ENCODE peak calls at places on chromosome 7, in nine cellular contexts. F is brain microvascular endothelial cell; J is psoas muscle; W is neuronal stem cell; E is A549; Q is PC-3; V is caudate nucleus; G is CD4-positive, alpha-beta T cell; T is substantia nigra. N is an unnamed sample.

GRCh38 chr7:151018421-151019129 is 5.7 kb downstream of the ATG9B start:
- DNase-seq in J (no peak), E (no peak), T (no peak), G (peak; percentile 23), V (peak; percentile 10), W (no peak), F (no peak), Q (no peak), N (no peak)

GRCh38 chr7:105067691-105068090 is 53.7 kb downstream of the KMT2E start:
- DNase-seq in E (no peak), J (no peak), T (no peak), V (no peak), G (no peak), F (no peak), Q (no peak), W (no peak), N (no peak)

GRCh38 chr7:102281785-102282184 is 4.9 kb upstream of the SH2B2 start:
- DNase-seq in J (no peak), V (no peak), Q (no peak), G (no peak), T (no peak), F (no peak), W (no peak), E (no peak), N (no peak)

GRCh38 chr7:105972276-105972675 is 9.2 kb downstream of the CDHR3 start:
- DNase-seq in J (no peak), G (no peak), Q (no peak), W (no peak), E (no peak), T (no peak), F (no peak), V (no peak), N (no peak)

GRCh38 chr7:23980081-23980480 is 270.1 kb downstream of the STK31 start:
- DNase-seq in Q (no peak), G (no peak), T (no peak), E (no peak), J (no peak), W (no peak), V (no peak), F (no peak), N (no peak)

GRCh38 chr7:141466151-141466904 is 84.9 kb upstream of the AGK start:
- DNase-seq in G (no peak), W (no peak), J (no peak), T (no peak), V (no peak), Q (no peak), E (no peak), F (no peak), N (no peak)

GRCh38 chr7:30406664-30407425 is 71.7 kb downstream of the NOD1 start:
- DNase-seq in W (no peak), Q (no peak), E (no peak), V (no peak), G (no peak), J (peak; percentile 84), T (no peak), F (no peak), N (peak; percentile 99)

GRCh38 chr7:28354601-28355062 is 57.7 kb upstream of the CREB5 start:
- DNase-seq in E (peak; percentile 85), T (no peak), V (no peak), J (no peak), W (no peak), G (no peak), Q (peak; percentile 98), F (peak; percentile 82), N (peak; percentile 83)

GRCh38 chr7:66894463-66895080 is 26.5 kb upstream of the TMEM248 start:
- DNase-seq in G (no peak), F (peak; percentile 20), E (no peak), W (peak; percentile 14), J (no peak), Q (no peak), V (no peak), T (no peak), N (no peak)

GRCh38 chr7:81719865-81720264 is 50.0 kb downstream of the HGF start:
- DNase-seq in J (no peak), W (no peak), G (no peak), T (no peak), V (no peak), Q (no peak), E (no peak), F (no peak), N (no peak)

GRCh38 chr7:6198687-6199595 is 73.5 kb downstream of the CYTH3 start:
- DNase-seq in T (no peak), W (no peak), Q (no peak), V (no peak), E (no peak), F (no peak), G (no peak), J (no peak), N (no peak)

GRCh38 chr7:77537595-77538185 is 595 bp downstream of the PTPN12 start:
- DNase-seq in V (peak; percentile 51), G (peak; percentile 32), T (no peak), Q (peak; percentile 29), J (peak; percentile 64), F (peak; percentile 17), E (peak; percentile 60), W (peak; percentile 59), N (no peak)

GRCh38 chr7:55387062-55387965 is 22.2 kb downstream of the LANCL2 start:
- DNase-seq in J (no peak), F (no peak), E (peak; percentile 44), V (no peak), W (peak; percentile 48), T (no peak), G (no peak), Q (peak; percentile 31), N (no peak)

GRCh38 chr7:96819111-96819700 is 109.6 kb upstream of the SEM1 start:
- DNase-seq in V (no peak), E (no peak), Q (no peak), W (no peak), T (no peak), G (no peak), F (no peak), J (no peak), N (no peak)

GRCh38 chr7:26538683-26539082 is 247.0 kb downstream of the SNX10 start:
- DNase-seq in J (no peak), E (no peak), G (no peak), F (no peak), W (no peak), Q (no peak), V (no peak), T (no peak), N (no peak)

GRCh38 chr7:152869041-152869676 is 109.6 kb downstream of the ACTR3B start:
- DNase-seq in J (no peak), F (no peak), V (no peak), G (no peak), T (no peak), Q (no peak), W (no peak), E (no peak), N (no peak)

GRCh38 chr7:44665531-44666213 is 59.2 kb downstream of the OGDH start:
- DNase-seq in G (no peak), Q (no peak), E (no peak), V (no peak), F (peak; percentile 82), J (no peak), W (no peak), T (no peak), N (peak; percentile 10)

GRCh38 chr7:81594767-81595166 is 175.1 kb downstream of the HGF start:
- DNase-seq in V (no peak), J (no peak), Q (no peak), T (no peak), E (no peak), G (no peak), F (no peak), W (no peak), N (no peak)

GRCh38 chr7:23956769-23957556 is 246.9 kb downstream of the STK31 start:
- DNase-seq in E (no peak), J (no peak), V (no peak), F (peak; percentile 11), T (no peak), Q (peak; percentile 22), G (no peak), W (no peak), N (no peak)

GRCh38 chr7:140403878-140404564 is at the start of gene RAB19:
- DNase-seq in E (no peak), T (no peak), W (no peak), G (peak; percentile 46), F (no peak), V (no peak), J (no peak), Q (peak; percentile 53), N (no peak)
- H3K27ac ChIP-seq in E (no peak within 1 kb of the TSS), T (no peak within 1 kb of the TSS), W (no peak within 1 kb of the TSS), G (peak within 1 kb of the TSS; percentile 80), F (no peak within 1 kb of the TSS), V (no peak within 1 kb of the TSS), J (no peak within 1 kb of the TSS), Q (no peak within 1 kb of the TSS), N (no peak within 1 kb of the TSS)

GRCh38 chr7:131489881-131490280 is 66.5 kb downstream of the PODXL start:
- DNase-seq in T (no peak), G (no peak), V (no peak), E (no peak), F (no peak), J (no peak), Q (no peak), W (no peak), N (no peak)
- H3K27ac ChIP-seq in T (no peak overlapping the region), G (no peak overlapping the region), V (no peak overlapping the region), E (no peak overlapping the region), F (no peak overlapping the region), J (no peak overlapping the region), Q (no peak overlapping the region), W (no peak overlapping the region), N (no peak overlapping the region)

DNA sequence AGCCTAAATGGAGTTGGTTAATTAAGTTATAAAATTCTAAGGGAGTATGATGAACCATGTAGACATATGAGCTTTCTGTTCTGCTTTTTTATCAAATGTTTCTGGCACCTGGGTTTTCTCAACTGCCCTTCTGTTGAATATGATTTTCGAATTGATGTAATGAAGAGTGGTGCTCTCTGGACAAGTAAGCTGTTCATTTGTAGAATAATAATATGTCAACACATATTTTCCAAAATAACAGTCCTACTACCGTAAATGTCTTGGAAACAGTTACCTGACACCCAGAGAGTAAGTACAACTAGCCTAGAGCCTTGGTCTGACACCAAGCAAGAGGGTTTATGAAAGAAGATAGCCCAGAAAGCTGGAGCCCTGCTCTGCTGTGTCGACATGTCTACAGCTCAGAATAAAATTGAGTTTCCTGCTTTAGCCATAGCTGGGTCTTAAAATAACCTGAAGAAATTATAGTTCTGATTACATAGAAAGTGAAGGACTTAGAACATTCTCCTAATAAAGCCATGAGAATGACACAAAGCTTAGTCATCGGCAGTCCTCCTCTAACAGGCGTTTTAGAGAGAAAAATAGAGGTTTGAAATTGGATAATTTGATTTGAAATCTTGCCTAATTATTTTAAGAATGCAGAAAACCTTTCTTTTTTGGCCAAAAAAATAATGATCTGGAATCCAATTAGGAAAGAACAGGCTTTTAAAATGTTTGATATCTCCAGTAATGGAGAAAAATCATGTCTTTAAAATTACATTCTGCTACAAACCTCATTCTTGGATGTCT is 25.1 kb downstream of the HDAC9 start:
- DNase-seq in F (peak; percentile 47), T (no peak), G (no peak), V (no peak), E (no peak), Q (peak; percentile 68), W (no peak), J (peak; percentile 64), N (no peak)
- H3K27ac ChIP-seq in F (peak overlapping the region; percentile 62), T (no peak overlapping the region), G (no peak overlapping the region), V (no peak overlapping the region), E (no peak overlapping the region), Q (peak overlapping the region; percentile 2), W (no peak overlapping the region), J (peak overlapping the region; percentile 87), N (no peak overlapping the region)

DNA sequence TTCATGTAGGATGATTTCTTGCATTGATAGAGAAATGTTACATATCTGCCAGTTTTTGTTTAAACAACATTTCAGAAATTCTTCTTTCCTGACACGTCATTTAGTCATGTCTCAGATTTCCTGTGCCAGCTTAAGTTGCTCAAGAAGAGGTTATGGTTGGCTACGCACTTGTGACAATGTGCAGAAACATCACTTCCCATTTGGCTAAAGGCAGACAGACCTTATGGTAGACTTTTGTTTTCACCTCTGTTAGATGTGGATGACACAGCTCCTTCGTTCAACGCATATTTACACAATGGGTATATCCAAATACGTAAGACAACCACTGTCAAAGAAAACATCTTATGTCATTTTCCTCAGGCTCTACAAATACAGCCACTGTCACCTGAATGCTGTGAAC is 125.8 kb downstream of the DOCK4 start:
- DNase-seq in E (peak; percentile 94), Q (peak; percentile 94), F (peak; percentile 92), G (no peak), T (no peak), W (no peak), V (no peak), J (no peak), N (peak; percentile 63)
- H3K27ac ChIP-seq in E (peak overlapping the region; percentile 85), Q (peak overlapping the region; percentile 88), F (peak overlapping the region; percentile 96), G (no peak overlapping the region), T (no peak overlapping the region), W (no peak overlapping the region), V (peak overlapping the region; percentile 2), J (peak overlapping the region; percentile 44), N (peak overlapping the region; percentile 75)

N was measured in epithelial cell of prostate.